ENCODE peak calls at places on chromosome 14, in seven cellular contexts. One of them, this sample, is unnamed. For H3K4me1, the result is how much of the 10 kb centered on the place peaks cover.

GRCh38 chr14:92340938-92341337 is 18.0 kb downstream of the SLC24A4 start:
- DNase-seq in IMR-90: no peak
- DNase-seq in H1: no peak
- DNase-seq in mesenchymal stem cell: no peak
- DNase-seq in H9: no peak
- DNase-seq in neuronal stem cell: no peak
- DNase-seq in mesendoderm: no peak
- DNase-seq in this sample: no peak

GRCh38 chr14:70821581-70821915 is 12.2 kb upstream of the MAP3K9 start:
- DNase-seq in IMR-90: no peak
- DNase-seq in H1: no peak
- DNase-seq in mesenchymal stem cell: no peak
- DNase-seq in H9: no peak
- DNase-seq in neuronal stem cell: no peak
- DNase-seq in mesendoderm: no peak
- DNase-seq in this sample: no peak

GRCh38 chr14:69921052-69921451 is 41.8 kb downstream of the SMOC1 start:
- DNase-seq in IMR-90: peak
- DNase-seq in H1: no peak
- DNase-seq in mesenchymal stem cell: peak
- DNase-seq in H9: no peak
- DNase-seq in neuronal stem cell: no peak
- DNase-seq in mesendoderm: no peak
- DNase-seq in this sample: no peak

GRCh38 chr14:69896972-69897371 is 17.8 kb downstream of the SMOC1 start:
- DNase-seq in IMR-90: no peak
- DNase-seq in H1: no peak
- DNase-seq in mesenchymal stem cell: no peak
- DNase-seq in H9: no peak
- DNase-seq in neuronal stem cell: no peak
- DNase-seq in mesendoderm: no peak
- DNase-seq in this sample: no peak

GRCh38 chr14:71574976-71575375 is 357.3 kb upstream of the RGS6 start:
- DNase-seq in IMR-90: peak
- DNase-seq in H1: no peak
- DNase-seq in mesenchymal stem cell: peak
- DNase-seq in H9: no peak
- DNase-seq in neuronal stem cell: no peak
- DNase-seq in mesendoderm: peak
- DNase-seq in this sample: peak

GRCh38 chr14:34780646-34781045 is 66.3 kb upstream of the CFL2 start:
- DNase-seq in IMR-90: no peak
- DNase-seq in H1: no peak
- DNase-seq in mesenchymal stem cell: peak
- DNase-seq in H9: no peak
- DNase-seq in neuronal stem cell: no peak
- DNase-seq in mesendoderm: no peak
- DNase-seq in this sample: no peak

GRCh38 chr14:29755311-29756052 is 172.2 kb downstream of the PRKD1 start:
- DNase-seq in IMR-90: no peak
- DNase-seq in H1: no peak
- DNase-seq in mesenchymal stem cell: no peak
- DNase-seq in H9: no peak
- DNase-seq in neuronal stem cell: no peak
- DNase-seq in mesendoderm: no peak
- DNase-seq in this sample: no peak

GRCh38 chr14:48275301-48275700 is 599.9 kb upstream of the MDGA2 start:
- DNase-seq in IMR-90: no peak
- DNase-seq in H1: no peak
- DNase-seq in mesenchymal stem cell: no peak
- DNase-seq in H9: no peak
- DNase-seq in neuronal stem cell: no peak
- DNase-seq in mesendoderm: peak
- DNase-seq in this sample: no peak

GRCh38 chr14:59482120-59482434 is 2.1 kb downstream of the L3HYPDH start:
- DNase-seq in IMR-90: no peak
- DNase-seq in H1: no peak
- DNase-seq in mesenchymal stem cell: no peak
- DNase-seq in H9: no peak
- DNase-seq in neuronal stem cell: no peak
- DNase-seq in mesendoderm: no peak
- DNase-seq in this sample: no peak

GRCh38 chr14:58752782-58753181 is 115.0 kb downstream of the DACT1 start:
- DNase-seq in IMR-90: no peak
- DNase-seq in H1: no peak
- DNase-seq in mesenchymal stem cell: no peak
- DNase-seq in H9: no peak
- DNase-seq in neuronal stem cell: no peak
- DNase-seq in mesendoderm: no peak
- DNase-seq in this sample: peak

GRCh38 chr14:67512463-67513134 is 20.5 kb upstream of the PLEKHH1 start:
- DNase-seq in IMR-90: no peak
- DNase-seq in H1: no peak
- DNase-seq in mesenchymal stem cell: no peak
- DNase-seq in H9: no peak
- DNase-seq in neuronal stem cell: no peak
- DNase-seq in mesendoderm: no peak
- DNase-seq in this sample: no peak

GRCh38 chr14:50344831-50345563 is 32.9 kb downstream of the DMAC2L start:
- DNase-seq in IMR-90: peak
- DNase-seq in H1: no peak
- DNase-seq in mesenchymal stem cell: peak
- DNase-seq in H9: no peak
- DNase-seq in neuronal stem cell: no peak
- DNase-seq in mesendoderm: no peak
- DNase-seq in this sample: no peak

GRCh38 chr14:44803239-44803905 is 158.4 kb downstream of the KLHL28 start:
- DNase-seq in IMR-90: peak
- DNase-seq in H1: no peak
- DNase-seq in mesenchymal stem cell: peak
- DNase-seq in H9: no peak
- DNase-seq in neuronal stem cell: peak
- DNase-seq in mesendoderm: peak
- DNase-seq in this sample: no peak

GRCh38 chr14:71465316-71465715 is 466.9 kb upstream of the RGS6 start:
- DNase-seq in IMR-90: peak
- DNase-seq in H1: no peak
- DNase-seq in mesenchymal stem cell: no peak
- DNase-seq in H9: no peak
- DNase-seq in neuronal stem cell: no peak
- DNase-seq in mesendoderm: no peak
- DNase-seq in this sample: no peak

GRCh38 chr14:36222952-36223468 is 46.5 kb upstream of the PTCSC3 start:
- DNase-seq in IMR-90: peak
- DNase-seq in H1: no peak
- DNase-seq in mesenchymal stem cell: peak
- DNase-seq in H9: no peak
- DNase-seq in neuronal stem cell: no peak
- DNase-seq in mesendoderm: no peak
- DNase-seq in this sample: no peak

GRCh38 chr14:24398943-24399801 is at the start of gene NYNRIN:
- DNase-seq in IMR-90: peak
- DNase-seq in H1: peak
- DNase-seq in mesenchymal stem cell: peak
- DNase-seq in H9: peak
- DNase-seq in neuronal stem cell: peak
- DNase-seq in mesendoderm: peak
- DNase-seq in this sample: no peak

GRCh38 chr14:22521449-22522239 is 67.4 kb downstream of the DAD1 start:
- DNase-seq in IMR-90: no peak
- DNase-seq in H1: no peak
- DNase-seq in mesenchymal stem cell: no peak
- DNase-seq in H9: no peak
- DNase-seq in neuronal stem cell: no peak
- DNase-seq in mesendoderm: no peak
- DNase-seq in this sample: no peak

GRCh38 chr14:55706893-55707292 is 126.9 kb downstream of the KTN1 start:
- DNase-seq in IMR-90: peak
- DNase-seq in H1: no peak
- DNase-seq in mesenchymal stem cell: no peak
- DNase-seq in H9: no peak
- DNase-seq in neuronal stem cell: no peak
- DNase-seq in mesendoderm: no peak
- DNase-seq in this sample: no peak

GRCh38 chr14:26867171-26867757 is 269.4 kb upstream of the NOVA1 start:
- DNase-seq in IMR-90: no peak
- DNase-seq in H1: no peak
- DNase-seq in mesenchymal stem cell: no peak
- DNase-seq in H9: no peak
- DNase-seq in neuronal stem cell: no peak
- DNase-seq in mesendoderm: peak
- DNase-seq in this sample: no peak

GRCh38 chr14:94571395-94571794 is 9.8 kb upstream of the SERPINA5 start:
- DNase-seq in IMR-90: no peak
- DNase-seq in H1: no peak
- DNase-seq in mesenchymal stem cell: no peak
- DNase-seq in H9: no peak
- DNase-seq in neuronal stem cell: no peak
- DNase-seq in mesendoderm: no peak
- DNase-seq in this sample: no peak

GRCh38 chr14:32350020-32350419 is 20.9 kb downstream of the AKAP6 start:
- DNase-seq in IMR-90: no peak
- DNase-seq in H1: no peak
- DNase-seq in mesenchymal stem cell: no peak
- DNase-seq in H9: no peak
- DNase-seq in neuronal stem cell: no peak
- DNase-seq in mesendoderm: no peak
- DNase-seq in this sample: no peak

GRCh38 chr14:105449276-105450122 is 25.1 kb upstream of the CRIP2 start:
- DNase-seq in IMR-90: no peak
- DNase-seq in H1: no peak
- DNase-seq in mesenchymal stem cell: no peak
- DNase-seq in H9: no peak
- DNase-seq in neuronal stem cell: no peak
- DNase-seq in mesendoderm: no peak
- DNase-seq in this sample: no peak

GRCh38 chr14:31902915-31903646 is 174.0 kb upstream of the ARHGAP5 start:
- DNase-seq in IMR-90: no peak
- DNase-seq in H1: no peak
- DNase-seq in mesenchymal stem cell: no peak
- DNase-seq in H9: no peak
- DNase-seq in neuronal stem cell: no peak
- DNase-seq in mesendoderm: no peak
- DNase-seq in this sample: no peak

GRCh38 chr14:75247286-75247922 is 31.2 kb upstream of the FOS start:
- DNase-seq in IMR-90: no peak
- DNase-seq in H1: no peak
- DNase-seq in mesenchymal stem cell: no peak
- DNase-seq in H9: no peak
- DNase-seq in neuronal stem cell: no peak
- DNase-seq in mesendoderm: no peak
- DNase-seq in this sample: no peak

GRCh38 chr14:106417224-106418049 is 891.1 kb downstream of the TMEM121 start:
- DNase-seq in IMR-90: no peak
- DNase-seq in H1: peak
- DNase-seq in mesenchymal stem cell: no peak
- DNase-seq in H9: peak
- DNase-seq in neuronal stem cell: no peak
- DNase-seq in mesendoderm: peak
- DNase-seq in this sample: peak

GRCh38 chr14:95497561-95498011 is 18.9 kb downstream of the SYNE3 start:
- DNase-seq in IMR-90: no peak
- DNase-seq in H1: no peak
- DNase-seq in mesenchymal stem cell: peak
- DNase-seq in H9: no peak
- DNase-seq in neuronal stem cell: no peak
- DNase-seq in mesendoderm: no peak
- DNase-seq in this sample: no peak

DNA sequence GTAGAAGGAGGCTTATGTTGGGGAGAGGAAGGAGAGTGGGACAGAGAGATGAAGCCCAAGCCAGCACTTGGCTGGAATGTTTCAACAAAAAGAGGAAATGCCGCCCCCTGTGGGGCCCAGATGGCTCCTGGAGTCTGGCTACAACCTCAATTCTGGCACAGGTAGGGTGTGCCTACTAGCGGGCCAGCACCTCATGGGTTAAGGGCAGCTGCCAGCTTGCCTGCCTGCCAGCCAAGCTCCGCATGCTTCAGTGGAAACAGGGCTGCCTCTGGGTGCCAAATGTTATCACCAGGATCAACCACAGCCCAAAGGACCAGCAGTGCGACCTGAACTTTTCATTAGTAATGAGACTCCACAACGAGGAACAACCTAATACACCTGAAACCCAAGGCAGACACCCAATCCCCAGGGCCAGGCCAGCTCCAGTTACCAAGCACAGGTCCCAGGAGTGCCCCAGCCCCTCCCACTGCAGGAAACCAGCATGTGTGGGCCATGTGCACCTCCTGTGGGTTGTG is 11.3 kb downstream of the RAB15 start:
- DNase-seq in IMR-90: no peak
- DNase-seq in H1: peak
- DNase-seq in mesenchymal stem cell: no peak
- DNase-seq in H9: peak
- DNase-seq in neuronal stem cell: no peak
- DNase-seq in mesendoderm: peak
- DNase-seq in this sample: no peak
- H3K4me1 ChIP-seq in IMR-90: under half
- H3K4me1 ChIP-seq in H1: under half
- H3K4me1 ChIP-seq in mesenchymal stem cell: under half
- H3K4me1 ChIP-seq in H9: under half
- H3K4me1 ChIP-seq in neuronal stem cell: under half
- H3K4me1 ChIP-seq in mesendoderm: under half
- H3K4me1 ChIP-seq in this sample: under half

DNA sequence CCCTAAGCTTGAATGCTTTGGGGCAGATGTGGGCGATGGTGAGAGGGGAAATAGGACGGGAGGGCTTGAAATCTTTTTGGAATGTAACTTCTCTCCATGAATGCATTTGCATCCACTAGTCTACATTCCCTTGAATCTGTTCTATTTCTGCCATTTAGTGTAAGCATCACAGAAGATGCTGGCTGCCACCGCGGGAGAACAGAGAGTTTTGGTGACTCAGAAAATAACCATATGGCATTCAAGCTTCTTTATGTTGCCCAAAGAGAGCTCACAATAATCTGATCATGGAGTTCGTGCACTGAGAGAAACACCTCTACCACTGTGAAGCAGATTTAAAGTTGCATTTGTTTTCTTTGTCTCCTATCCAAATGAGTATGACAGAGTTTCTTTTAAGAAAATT is 52.6 kb upstream of the OTX2 start:
- DNase-seq in IMR-90: no peak
- DNase-seq in H1: no peak
- DNase-seq in mesenchymal stem cell: no peak
- DNase-seq in H9: no peak
- DNase-seq in neuronal stem cell: no peak
- DNase-seq in mesendoderm: no peak
- DNase-seq in this sample: no peak
- H3K23ac ChIP-seq in IMR-90: no peak
- H3K23ac ChIP-seq in H1: no peak
- H3K23ac ChIP-seq in mesenchymal stem cell: no peak
- H3K23ac ChIP-seq in H9: no peak
- H3K23ac ChIP-seq in neuronal stem cell: no peak
- H3K23ac ChIP-seq in mesendoderm: no peak
- H3K23ac ChIP-seq in this sample: no peak

GRCh38 chr14:81509321-81509720 is 24.3 kb downstream of the SEL1L start:
- DNase-seq in IMR-90: no peak
- DNase-seq in H1: no peak
- DNase-seq in mesenchymal stem cell: no peak
- DNase-seq in H9: no peak
- DNase-seq in neuronal stem cell: no peak
- DNase-seq in mesendoderm: no peak
- DNase-seq in this sample: no peak
- H3K4me1 ChIP-seq in IMR-90: under half
- H3K4me1 ChIP-seq in H1: under half
- H3K4me1 ChIP-seq in mesenchymal stem cell: under half
- H3K4me1 ChIP-seq in H9: under half
- H3K4me1 ChIP-seq in neuronal stem cell: under half
- H3K4me1 ChIP-seq in mesendoderm: under half
- H3K4me1 ChIP-seq in this sample: under half

GRCh38 chr14:39459795-39460478 is 27.7 kb upstream of the FBXO33 start:
- DNase-seq in IMR-90: no peak
- DNase-seq in H1: no peak
- DNase-seq in mesenchymal stem cell: no peak
- DNase-seq in H9: no peak
- DNase-seq in neuronal stem cell: no peak
- DNase-seq in mesendoderm: peak
- DNase-seq in this sample: no peak
- H3K23ac ChIP-seq in IMR-90: no peak
- H3K23ac ChIP-seq in H1: no peak
- H3K23ac ChIP-seq in mesenchymal stem cell: no peak
- H3K23ac ChIP-seq in H9: no peak
- H3K23ac ChIP-seq in neuronal stem cell: no peak
- H3K23ac ChIP-seq in mesendoderm: no peak
- H3K23ac ChIP-seq in this sample: no peak

This sample was measured in trophoblast cell.